ENCODE peak calls at places on chromosomes 6 and 20, in four cellular contexts. N is SK-N-SH, B is H1, R is GM12878. A is an unnamed sample.

GRCh38 chr6:4853349-4853748 is 77.1 kb downstream of the CDYL start:
- DNase-seq in N (no peak), B (no peak), R (no peak), A (no peak)

GRCh38 chr6:37696841-37697735 is 595 bp downstream of the MDGA1 start:
- DNase-seq in N (peak), B (peak), R (no peak), A (no peak)

GRCh38 chr20:64030371-64031134 is 5.4 kb upstream of the C20orf204 start:
- DNase-seq in N (no peak), B (no peak), R (no peak), A (no peak)

GRCh38 chr20:57193094-57193493 is 73.3 kb downstream of the BMP7 start:
- DNase-seq in N (no peak), B (no peak), R (no peak), A (no peak)

GRCh38 chr6:68834561-68834960 is 199.5 kb downstream of the ADGRB3 start:
- DNase-seq in N (no peak), B (no peak), R (no peak), A (no peak)

GRCh38 chr20:13173201-13173600 is 47.9 kb upstream of the ISM1 start:
- DNase-seq in N (no peak), B (no peak), R (no peak), A (peak)

GRCh38 chr20:54140927-54141566 is 32.7 kb downstream of the CYP24A1 start:
- DNase-seq in N (no peak), B (no peak), R (no peak), A (no peak)

GRCh38 chr6:91782789-91783188 is 1195.9 kb upstream of the MAP3K7 start:
- DNase-seq in N (no peak), B (no peak), R (no peak), A (no peak)

GRCh38 chr6:54624779-54625178 is 221.8 kb upstream of the FAM83B start:
- DNase-seq in N (no peak), B (no peak), R (no peak), A (no peak)
- TF ChIP-seq JUND in N (no peak), B (no peak), R (no peak), A (no peak)

DNA sequence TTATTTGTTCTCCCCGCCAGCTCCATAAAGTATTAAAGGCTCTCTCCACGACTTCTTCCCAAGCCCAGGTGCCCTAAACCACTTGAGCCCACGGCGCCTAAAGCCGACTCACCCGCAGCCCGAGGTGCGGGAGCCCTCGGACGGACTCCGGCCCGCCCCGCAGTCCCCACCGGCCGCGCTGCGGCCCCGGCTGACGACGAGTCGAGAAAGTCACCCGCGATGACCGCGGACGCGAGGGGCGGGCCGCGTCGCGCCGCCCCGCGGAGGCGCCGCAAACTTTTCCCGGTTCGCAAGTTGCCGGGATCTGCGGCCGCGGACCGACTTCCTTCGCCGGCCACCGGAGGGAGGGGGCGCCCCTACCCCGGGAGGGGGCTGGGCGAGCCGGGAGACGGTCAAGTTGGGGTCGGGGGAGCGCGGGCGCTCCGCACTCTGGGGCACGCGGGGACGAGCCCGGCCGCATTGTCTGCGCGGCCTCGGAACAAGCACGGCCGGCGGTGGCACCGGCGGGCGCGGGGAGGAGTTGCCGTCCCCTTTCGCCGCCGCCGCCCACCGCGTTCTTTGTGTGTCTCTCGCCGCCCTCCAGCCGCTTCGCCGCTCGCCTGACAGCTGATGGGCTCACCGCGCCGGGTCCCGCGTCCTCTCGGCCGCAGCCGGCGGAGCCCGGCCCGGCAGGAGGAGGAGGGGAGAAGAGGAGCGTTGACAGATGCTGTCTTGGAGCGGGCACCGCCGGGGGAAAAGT is 131.5 kb downstream of the OGFRL1 start:
- DNase-seq in N (peak), B (no peak), R (no peak), A (peak)
- TF ChIP-seq JUND in N (no peak), B (no peak), R (no peak), A (no peak)

GRCh38 chr6:133641111-133641510 is 247.8 kb upstream of the TCF21 start:
- DNase-seq in N (no peak), B (no peak), R (no peak), A (no peak)

GRCh38 chr6:133645000-133645619 is 243.8 kb upstream of the TCF21 start:
- DNase-seq in N (no peak), B (no peak), R (no peak), A (no peak)

GRCh38 chr6:133648576-133648975 is 240.3 kb upstream of the TCF21 start:
- DNase-seq in N (no peak), B (no peak), R (no peak), A (no peak)

GRCh38 chr6:133644548-133644947 is 244.4 kb upstream of the TCF21 start:
- DNase-seq in N (no peak), B (no peak), R (no peak), A (no peak)

GRCh38 chr6:133646021-133646682 is 242.8 kb upstream of the TCF21 start:
- DNase-seq in N (no peak), B (no peak), R (no peak), A (no peak)
- TF ChIP-seq JUND in N (no peak), B (no peak), R (no peak), A (no peak)

GRCh38 chr6:62775427-62776022 is 435.7 kb upstream of the FKBP1C start:
- DNase-seq in N (peak), B (no peak), R (no peak), A (peak)
- TF ChIP-seq JUND in N (no peak), B (no peak), R (no peak), A (no peak)

A was measured in T47D.